ENCODE peak calls at places on chromosomes 4 and X, in seven cellular contexts. V, C, L, H, G, I and J are unnamed samples.

GRCh38 chr4:112063260-112063659 is 82.0 kb upstream of the FAM241A start:
- DNase-seq in V (peak), L (no peak), H (no peak), G (no peak), I (no peak), C (no peak), J (no peak)

GRCh38 chrX:23644744-23645143 is 22.5 kb upstream of the PRDX4 start:
- DNase-seq in G (no peak), L (no peak), V (no peak), H (no peak), I (no peak), C (no peak), J (no peak)

GRCh38 chrX:26918633-26919032 is 544.5 kb downstream of the PPP4R3C start:
- DNase-seq in V (peak), C (no peak), H (peak), G (no peak), I (peak), L (peak), J (no peak)

GRCh38 chr4:156596026-156596425 is 375.6 kb downstream of the PDGFC start:
- DNase-seq in V (no peak), I (no peak), H (no peak), G (no peak), C (no peak), L (no peak), J (no peak)

GRCh38 chrX:13692771-13693231 is 3.9 kb downstream of the RAB9A start:
- DNase-seq in G (no peak), C (no peak), L (no peak), V (no peak), H (no peak), I (no peak), J (no peak)

GRCh38 chr4:145679991-145680455 is at the start of gene C4orf51:
- DNase-seq in G (no peak), V (peak), H (no peak), L (no peak), I (peak), C (no peak), J (no peak)

GRCh38 chr4:107037188-107037587 is 1.1 kb upstream of the DKK2 start:
- DNase-seq in G (no peak), I (no peak), C (peak), L (peak), V (peak), H (peak), J (no peak)

GRCh38 chr4:74671074-74671698 is 123.1 kb downstream of the BTC start:
- DNase-seq in V (peak), G (peak), I (peak), H (peak), C (peak), L (peak), J (peak)

GRCh38 chr4:80268081-80268823 is 1.8 kb downstream of the FGF5 start:
- DNase-seq in V (no peak), H (no peak), G (no peak), C (no peak), L (peak), I (peak), J (no peak)

GRCh38 chrX:11446951-11447350 is 153.7 kb downstream of the AMELX start:
- DNase-seq in L (no peak), V (no peak), H (no peak), C (no peak), G (no peak), I (no peak), J (no peak)

GRCh38 chr4:144655491-144655890 is 9.5 kb downstream of the HHIP start:
- DNase-seq in V (no peak), I (no peak), H (no peak), L (no peak), C (no peak), G (no peak), J (no peak)

GRCh38 chrX:70001708-70002341 is 47.9 kb downstream of the AWAT2 start:
- DNase-seq in H (no peak), I (no peak), L (no peak), V (no peak), G (no peak), C (no peak), J (no peak)

GRCh38 chr4:92969650-92970370 is 666.0 kb downstream of the GRID2 start:
- DNase-seq in L (no peak), H (no peak), G (no peak), C (no peak), V (peak), I (peak), J (peak)

GRCh38 chr4:78560296-78560963 is 8.9 kb downstream of the ANXA3 start:
- DNase-seq in I (peak), L (no peak), C (no peak), V (no peak), H (no peak), G (no peak), J (no peak)

GRCh38 chr4:5940470-5941203 is 47.8 kb upstream of the CRMP1 start:
- DNase-seq in H (peak), V (peak), C (no peak), G (no peak), I (no peak), L (no peak), J (no peak)

GRCh38 chrX:54043696-54044125 is 562 bp downstream of the PHF8 start:
- DNase-seq in V (peak), L (peak), H (peak), I (peak), G (peak), C (peak), J (no peak)

GRCh38 chr4:39083164-39083563 is 21.1 kb downstream of the KLHL5 start:
- DNase-seq in V (no peak), I (peak), C (no peak), G (no peak), H (no peak), L (no peak), J (no peak)

GRCh38 chrX:38754102-38754790 is 47.0 kb upstream of the MID1IP1 start:
- DNase-seq in C (peak), G (peak), L (peak), I (peak), V (peak), H (peak), J (peak)

GRCh38 chr4:187578103-187578502 is 417.5 kb upstream of the ZFP42 start:
- DNase-seq in I (no peak), H (no peak), V (no peak), G (no peak), L (no peak), C (no peak), J (no peak)

GRCh38 chr4:139278956-139279722 is 886 bp downstream of the MGARP start:
- DNase-seq in C (no peak), V (peak), L (peak), G (no peak), I (no peak), H (peak), J (no peak)

GRCh38 chr4:151182455-151182854 is 83.0 kb downstream of the RPS3A start:
- DNase-seq in C (no peak), L (no peak), G (no peak), V (no peak), H (no peak), I (no peak), J (no peak)

GRCh38 chr4:3373468-3373867 is 68.3 kb upstream of the HGFAC start:
- DNase-seq in I (no peak), V (no peak), G (no peak), L (no peak), H (no peak), C (no peak), J (no peak)

GRCh38 chr4:150078996-150079581 is 844 bp downstream of the DCLK2 start:
- DNase-seq in H (peak), I (peak), V (peak), C (no peak), G (peak), L (peak), J (no peak)

GRCh38 chr4:38377195-38377594 is 286.8 kb upstream of the KLF3 start:
- DNase-seq in L (no peak), V (no peak), C (no peak), G (no peak), H (no peak), I (no peak), J (no peak)

GRCh38 chr4:156584100-156584499 is 387.5 kb downstream of the PDGFC start:
- DNase-seq in C (no peak), I (peak), L (no peak), G (no peak), V (no peak), H (peak), J (no peak)

GRCh38 chr4:21476753-21477152 is 471.8 kb downstream of the KCNIP4 start:
- DNase-seq in G (no peak), H (no peak), C (no peak), I (no peak), V (peak), L (no peak), J (no peak)

GRCh38 chrX:88416002-88416401 is 331.0 kb upstream of the CPXCR1 start:
- DNase-seq in I (no peak), H (no peak), V (no peak), L (no peak), G (no peak), C (no peak), J (no peak)

GRCh38 chrX:38175140-38175539 is 45.5 kb downstream of the SRPX start:
- DNase-seq in L (peak), V (peak), G (no peak), H (peak), C (no peak), I (peak), J (no peak)

GRCh38 chrX:152861116-152861515 is 30.3 kb downstream of the NSDHL start:
- DNase-seq in C (no peak), G (no peak), H (no peak), L (no peak), V (peak), I (no peak), J (no peak)

GRCh38 chrX:42952621-42953020 is 174.7 kb upstream of the PPP1R2C start:
- DNase-seq in V (no peak), H (no peak), G (no peak), L (no peak), I (peak), C (no peak), J (no peak)

GRCh38 chr4:3877236-3877635 is 111.1 kb downstream of the ADRA2C start:
- DNase-seq in I (no peak), V (no peak), H (no peak), L (no peak), C (no peak), G (no peak), J (no peak)

GRCh38 chr4:106868381-106869035 is 167.6 kb downstream of the DKK2 start:
- DNase-seq in C (no peak), L (no peak), V (no peak), H (no peak), G (no peak), I (peak), J (peak)

GRCh38 chr4:83535520-83535944 is 376 bp upstream of the GPAT3 start:
- DNase-seq in L (no peak), C (no peak), V (peak), G (peak), I (peak), H (peak), J (no peak)

GRCh38 chrX:38985945-38986344 is 184.7 kb downstream of the MID1IP1 start:
- DNase-seq in I (no peak), V (no peak), H (no peak), C (no peak), G (no peak), L (no peak), J (no peak)

GRCh38 chr4:115293093-115293462 is 179.7 kb upstream of the NDST4 start:
- DNase-seq in H (no peak), G (no peak), L (no peak), I (no peak), C (no peak), V (no peak), J (no peak)